ENCODE peak calls at places on chromosomes 11 and 22, in eight cellular contexts. Q is activated T-cell treated with anti-CD3 and anti-CD28 coated beads, Interleukin-2, amount 50 U/mL, for 72 hours; D is foreskin keratinocyte; U is foreskin fibroblast; J is HTR-8/SVneo; O is NCI-H1417; X is neural progenitor cell; F is stimulated activated CD8-positive, alpha-beta memory T cell treated with anti-CD3 and anti-CD28 coated beads, Interleukin-7, amount 100 ng/mL, for 24 hours. M is an unnamed sample.
A peak's percentile ranks its signal among the peaks of the same experiment; 100 is the strongest.

GRCh38 chr11:43358308-43358669 is 431 bp upstream of the TTC17 start:
- DNase-seq in D (no peak), J (no peak), O (no peak), X (no peak), Q (no peak), U (no peak), F (no peak), M (no peak)

GRCh38 chr11:34269031-34269430 is 88.8 kb downstream of the ABTB2 start:
- DNase-seq in F (no peak), Q (no peak), D (no peak), U (no peak), O (no peak), J (no peak), X (no peak), M (no peak)

GRCh38 chr11:126725043-126725442 is 275.5 kb downstream of the KIRREL3 start:
- DNase-seq in U (no peak), F (no peak), O (no peak), D (no peak), J (no peak), X (no peak), Q (no peak), M (no peak)

GRCh38 chr11:35548925-35549561 is 23.6 kb upstream of the PAMR1 start:
- DNase-seq in D (no peak), Q (no peak), O (no peak), F (no peak), X (peak; percentile 92), U (peak; percentile 48), J (no peak), M (no peak)

GRCh38 chr22:25038771-25039170 is 86.3 kb downstream of the KIAA1671 start:
- DNase-seq in X (no peak), D (no peak), O (no peak), U (no peak), F (no peak), Q (no peak), J (no peak), M (no peak)

GRCh38 chr22:39689421-39689820 is 118.9 kb downstream of the CACNA1I start:
- DNase-seq in U (no peak), X (no peak), O (no peak), Q (no peak), D (no peak), F (no peak), J (no peak), M (no peak)

GRCh38 chr11:121109916-121110656 is 9.0 kb downstream of the TECTA start:
- DNase-seq in X (no peak), Q (no peak), J (no peak), F (no peak), D (no peak), O (no peak), U (no peak), M (no peak)

GRCh38 chr22:46088541-46089311 is 61.6 kb upstream of the PPARA start:
- DNase-seq in J (no peak), U (peak; percentile 92), Q (no peak), X (no peak), F (no peak), O (no peak), D (no peak), M (no peak)

GRCh38 chr11:116643521-116643920 is 129.3 kb downstream of the BUD13 start:
- DNase-seq in D (no peak), Q (no peak), J (no peak), X (no peak), F (no peak), U (no peak), O (no peak), M (peak; percentile 12)

GRCh38 chr11:2089536-2090165 is 49.5 kb downstream of the IGF2 start:
- DNase-seq in U (no peak), F (no peak), O (no peak), J (peak; percentile 44), D (no peak), X (peak; percentile 47), Q (peak; percentile 32), M (peak; percentile 82)

GRCh38 chr11:7251836-7252682 is at the start of gene SYT9:
- DNase-seq in J (no peak), D (no peak), O (peak; percentile 24), Q (peak; percentile 47), F (no peak), U (peak; percentile 35), X (peak; percentile 93), M (peak; percentile 93)

GRCh38 chr11:2549080-2549479 is 104.3 kb downstream of the KCNQ1 start:
- DNase-seq in O (no peak), F (no peak), J (no peak), X (no peak), Q (no peak), U (no peak), D (no peak), M (peak; percentile 24)

GRCh38 chr11:63745304-63746170 is 23.0 kb downstream of the ZFTA start:
- DNase-seq in F (no peak), Q (no peak), D (no peak), U (no peak), J (no peak), X (no peak), O (no peak), M (no peak)

GRCh38 chr11:46348566-46348981 is 1.3 kb downstream of the DGKZ start:
- DNase-seq in O (no peak), Q (peak; percentile 41), X (no peak), F (no peak), U (no peak), J (no peak), D (no peak), M (no peak)

GRCh38 chr11:111166655-111167054 is 78.9 kb upstream of the POU2AF2 start:
- DNase-seq in F (no peak), O (no peak), D (no peak), Q (no peak), U (no peak), J (no peak), X (no peak), M (no peak)

GRCh38 chr11:78381867-78382266 is 35.8 kb downstream of the GAB2 start:
- DNase-seq in X (no peak), Q (no peak), D (no peak), U (no peak), J (no peak), O (no peak), F (no peak), M (no peak)

GRCh38 chr22:22507743-22508273 is 734 bp downstream of the ZNF280B start:
- DNase-seq in X (peak; percentile 45), J (no peak), U (no peak), O (no peak), D (no peak), Q (no peak), F (no peak), M (no peak)

GRCh38 chr11:102367364-102367763 is 20.4 kb downstream of the BIRC2 start:
- DNase-seq in Q (no peak), D (no peak), O (no peak), J (no peak), U (no peak), F (no peak), X (no peak), M (no peak)